ENCODE peak calls at places on chromosomes 16 and 17, in five cellular contexts. V is HS-27A, Y is AML-193, N is hepatic stellate cell, U is B cell. I is an unnamed sample.
A peak's percentile ranks its signal among the peaks of the same experiment; 100 is the strongest.

GRCh38 chr17:61444831-61445230 is 7.4 kb upstream of the TBX4 start:
- DNase-seq in V (no peak), U (no peak), Y (no peak), N (no peak), I (no peak)

GRCh38 chr17:38752930-38753506 is 477 bp downstream of the PSMB3 start:
- DNase-seq in V (no peak), Y (no peak), N (no peak), U (no peak), I (no peak)

GRCh38 chr17:2146132-2146871 is 91.4 kb downstream of the HIC1 start:
- DNase-seq in V (no peak), N (no peak), Y (no peak), U (no peak), I (no peak)

GRCh38 chr17:17097763-17098345 is 55.6 kb downstream of the MPRIP start:
- DNase-seq in Y (no peak), V (no peak), N (no peak), U (no peak), I (no peak)

GRCh38 chr17:29576214-29577008 is 7.9 kb downstream of the TP53I13 start:
- DNase-seq in V (no peak), N (no peak), U (no peak), Y (no peak), I (no peak)

GRCh38 chr16:72815348-72816318 is 232.3 kb downstream of the ZFHX3 start:
- DNase-seq in Y (no peak), U (no peak), N (no peak), V (no peak), I (no peak)

GRCh38 chr17:19448341-19449268 is 37.6 kb downstream of the RNF112 start:
- DNase-seq in N (peak; percentile 84), U (no peak), Y (no peak), V (peak; percentile 68), I (no peak)

GRCh38 chr16:76787394-76787793 is 403.6 kb upstream of the MON1B start:
- DNase-seq in U (no peak), N (no peak), V (no peak), Y (no peak), I (no peak)

GRCh38 chr17:46003907-46004748 is 5.1 kb downstream of the STH start:
- DNase-seq in V (peak; percentile 7), Y (no peak), N (no peak), U (no peak), I (no peak)

GRCh38 chr17:15485045-15485444 is 17.6 kb upstream of the CDRT4 start:
- DNase-seq in U (no peak), Y (no peak), N (no peak), V (no peak), I (no peak)

GRCh38 chr17:76843703-76844484 is 24.3 kb upstream of the MGAT5B start:
- DNase-seq in N (peak; percentile 36), Y (no peak), U (no peak), V (no peak), I (no peak)

GRCh38 chr17:79533116-79533515 is 77.7 kb downstream of the RBFOX3 start:
- DNase-seq in Y (no peak), N (no peak), U (no peak), V (no peak), I (no peak)

GRCh38 chr17:55444471-55445441 is 23.1 kb upstream of the MMD start:
- DNase-seq in N (peak; percentile 40), U (no peak), Y (no peak), V (no peak), I (no peak)

GRCh38 chr17:15446036-15446435 is 21.4 kb downstream of the CDRT4 start:
- DNase-seq in N (no peak), Y (no peak), U (no peak), V (no peak), I (no peak)

GRCh38 chr16:5615868-5616642 is 518.5 kb upstream of the EEF2KMT start:
- DNase-seq in N (peak; percentile 27), U (no peak), V (no peak), Y (peak; percentile 8), I (no peak)

GRCh38 chr17:16422416-16422815 is 7.0 kb downstream of the TRPV2 start:
- DNase-seq in Y (no peak), N (no peak), U (no peak), V (no peak), I (no peak)

GRCh38 chr16:35909351-35909954 is 2450.0 kb downstream of the TP53TG3F start:
- DNase-seq in N (no peak), V (no peak), Y (no peak), U (no peak), I (no peak)

GRCh38 chr17:8109669-8110455 is 8.5 kb downstream of the ALOXE3 start:
- DNase-seq in Y (no peak), V (no peak), N (peak; percentile 47), U (peak; percentile 92), I (peak; percentile 74)

GRCh38 chr16:82229800-82230619 is 60.0 kb upstream of the MPHOSPH6 start:
- DNase-seq in N (peak; percentile 43), Y (peak; percentile 29), V (peak; percentile 41), U (peak; percentile 34), I (no peak)

GRCh38 chr17:80751460-80752368 is 207.1 kb downstream of the RPTOR start:
- DNase-seq in V (peak; percentile 12), Y (no peak), N (no peak), U (no peak), I (no peak)

GRCh38 chr16:89313583-89313982 is 96.1 kb downstream of the ZNF778 start:
- DNase-seq in U (no peak), N (no peak), V (no peak), Y (no peak), I (no peak)

GRCh38 chr16:27703121-27703520 is 153.2 kb downstream of the KATNIP start:
- DNase-seq in U (no peak), Y (no peak), N (no peak), V (no peak), I (peak; percentile 35)

GRCh38 chr16:70703041-70703834 is 17.4 kb upstream of the MTSS2 start:
- DNase-seq in U (no peak), V (no peak), Y (no peak), N (peak; percentile 95), I (peak; percentile 80)

GRCh38 chr17:33438578-33438977 is 145.5 kb upstream of the ASIC2 start:
- DNase-seq in N (no peak), Y (no peak), U (no peak), V (no peak), I (no peak)

GRCh38 chr16:47424846-47425245 is 36.0 kb downstream of the ITFG1 start:
- DNase-seq in Y (no peak), U (no peak), N (no peak), V (no peak), I (no peak)

GRCh38 chr16:87709677-87710076 is 56.1 kb downstream of the KLHDC4 start:
- DNase-seq in V (no peak), U (no peak), N (no peak), Y (no peak), I (no peak)

GRCh38 chr17:77506371-77506991 is 365.7 kb downstream of the SEC14L1 start:
- DNase-seq in V (no peak), Y (no peak), U (peak; percentile 26), N (no peak), I (no peak)

GRCh38 chr17:75876938-75877751 is 1.2 kb downstream of the TRIM47 start:
- DNase-seq in N (peak; percentile 91), V (no peak), U (peak; percentile 61), Y (no peak), I (peak; percentile 88)

GRCh38 chr17:55564077-55564476 is 52.8 kb upstream of the SMIM36 start:
- DNase-seq in N (no peak), U (no peak), V (no peak), Y (no peak), I (no peak)

GRCh38 chr17:9284884-9285283 is 263.6 kb downstream of the NTN1 start:
- DNase-seq in Y (no peak), U (no peak), N (no peak), V (no peak), I (no peak)

GRCh38 chr17:4179071-4179470 is 36.1 kb downstream of the CYB5D2 start:
- DNase-seq in U (no peak), Y (no peak), V (no peak), N (no peak), I (no peak)